ENCODE peak calls at places on chromosomes 3 and 15, in ten cellular contexts. X is CD4-positive, alpha-beta memory T cell; Z is HCT116; L is cardiac muscle cell; B is ovary; Y is astrocyte; D is lung; Q is DND-41; A is gastrocnemius medialis; W is CD8-positive, alpha-beta memory T cell. U is an unnamed sample.

GRCh38 chr3:30933478-30934207 is 39.2 kb upstream of the GADL1 start:
- DNase-seq in X (no peak), Z (no peak), L (no peak), B (no peak), Y (no peak), D (no peak), Q (no peak), A (no peak), W (no peak), U (no peak)

GRCh38 chr15:60004846-60005351 is 788 bp downstream of the FOXB1 start:
- DNase-seq in X (peak; percentile 52), Z (no peak), L (peak; percentile 23), B (no peak), Y (no peak), D (no peak), Q (peak; percentile 17), A (no peak), W (no peak), U (peak; percentile 49)

GRCh38 chr3:194135806-194136518 is at the start of gene HES1:
- DNase-seq in X (peak; percentile 33), Z (peak; percentile 95), L (peak; percentile 98), B (peak; percentile 89), Y (peak; percentile 94), D (peak; percentile 94), Q (peak; percentile 89), A (peak; percentile 97), W (no peak), U (peak; percentile 31)

GRCh38 chr15:41936649-41937567 is 35.4 kb downstream of the EHD4 start:
- DNase-seq in X (peak; percentile 80), Z (no peak), L (peak; percentile 71), B (no peak), Y (peak; percentile 77), D (no peak), Q (peak; percentile 10), A (no peak), W (peak; percentile 90), U (peak; percentile 93)

GRCh38 chr15:65072027-65072426 is 4.2 kb upstream of the RASL12 start:
- DNase-seq in X (no peak), Z (no peak), L (peak; percentile 81), B (no peak), Y (no peak), D (no peak), Q (no peak), A (no peak), W (no peak), U (no peak)

GRCh38 chr3:159829056-159829995 is 159.3 kb upstream of the IL12A start:
- DNase-seq in X (no peak), Z (peak; percentile 65), L (peak; percentile 65), B (no peak), Y (no peak), D (peak; percentile 69), Q (no peak), A (peak; percentile 75), W (no peak), U (no peak)

GRCh38 chr15:63909819-63910437 is 76.2 kb upstream of the HERC1 start:
- DNase-seq in X (no peak), Z (no peak), L (peak; percentile 74), B (peak; percentile 52), Y (peak; percentile 54), D (no peak), Q (no peak), A (no peak), W (no peak), U (no peak)

GRCh38 chr15:43775411-43775965 is 1.3 kb downstream of the ELL3 start:
- DNase-seq in X (no peak), Z (peak; percentile 85), L (no peak), B (peak; percentile 50), Y (peak; percentile 34), D (peak; percentile 51), Q (no peak), A (peak; percentile 75), W (no peak), U (no peak)

GRCh38 chr3:49785565-49786356 is 581 bp downstream of the IP6K1 start:
- DNase-seq in X (no peak), Z (no peak), L (peak; percentile 40), B (no peak), Y (peak; percentile 30), D (no peak), Q (peak; percentile 40), A (peak; percentile 28), W (no peak), U (peak; percentile 13)

GRCh38 chr15:20352241-20353200 is 189.1 kb downstream of the GOLGA6L6 start:
- DNase-seq in X (no peak), Z (no peak), L (no peak), B (no peak), Y (no peak), D (no peak), Q (peak; percentile 4), A (no peak), W (peak; percentile 47), U (no peak)

DNA sequence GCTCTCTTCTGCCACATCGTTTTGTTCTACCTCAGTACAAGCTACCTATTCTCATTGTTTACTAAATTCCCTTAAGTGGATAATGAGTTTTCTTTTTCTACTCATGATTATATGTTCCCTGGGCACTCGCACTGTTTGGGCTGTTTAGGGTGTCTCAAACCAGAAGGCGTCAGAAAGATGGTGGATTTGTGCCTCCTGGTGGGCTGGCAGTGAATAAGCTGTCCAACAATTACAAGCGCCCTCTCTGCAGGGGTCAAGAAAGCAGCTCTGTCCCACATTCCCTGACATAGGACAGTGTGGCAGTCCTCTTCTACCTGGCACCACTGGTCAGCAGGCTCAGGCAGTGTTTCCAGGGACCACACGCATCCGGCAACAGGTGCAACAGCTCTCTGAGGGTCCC is 173.4 kb upstream of the PPP2R3A start:
- DNase-seq in X (no peak), Z (no peak), L (no peak), B (no peak), Y (no peak), D (no peak), Q (no peak), A (no peak), W (no peak), U (no peak)
- H3K4me1 ChIP-seq in X (no peaks in the 10 kb centered on the region), Z (no peaks in the 10 kb centered on the region), L (no peaks in the 10 kb centered on the region), B (no peaks in the 10 kb centered on the region), Y (no peaks in the 10 kb centered on the region), D (no peaks in the 10 kb centered on the region), Q (peaks cover 9% of the 10 kb centered on the region), A (no peaks in the 10 kb centered on the region), W (no peaks in the 10 kb centered on the region), U (no peaks in the 10 kb centered on the region)

DNA sequence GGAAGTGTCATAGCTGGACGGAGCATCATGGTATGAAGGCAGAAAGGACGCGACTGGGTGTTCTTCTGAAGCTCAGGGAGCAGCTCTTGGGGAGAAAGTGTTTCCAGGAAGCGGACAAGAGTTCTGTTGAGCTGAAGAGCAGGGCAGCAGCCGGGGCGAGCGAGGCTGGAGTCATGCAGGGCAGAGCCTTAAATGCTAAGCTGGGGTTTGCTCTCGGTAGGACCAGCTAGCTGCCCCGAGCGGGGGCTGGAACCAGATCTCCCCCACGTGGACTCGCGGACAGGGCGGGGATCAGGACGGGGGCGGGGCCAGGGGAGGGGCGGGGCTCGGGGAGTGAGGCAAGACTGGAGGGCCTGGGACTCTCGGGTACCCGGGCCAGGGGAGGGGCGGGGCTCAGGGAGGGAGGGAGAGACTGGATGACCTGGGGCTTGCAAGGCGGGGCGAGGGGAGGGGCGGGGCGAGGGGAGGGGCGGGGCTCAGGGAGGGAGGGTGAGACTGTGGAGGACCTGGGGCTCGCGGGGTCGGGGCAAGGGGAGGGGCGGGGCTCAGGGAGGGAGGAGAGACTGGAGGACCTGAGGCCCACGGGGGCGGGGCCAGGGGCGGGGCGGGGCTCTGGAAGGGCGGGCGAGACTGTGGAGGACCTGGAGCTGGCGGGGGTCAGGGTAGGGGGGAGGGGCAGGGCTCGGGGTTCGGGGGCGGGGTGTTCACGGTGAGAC is 461 bp upstream of the FAH start:
- DNase-seq in X (peak; percentile 76), Z (peak; percentile 88), L (peak; percentile 98), B (peak; percentile 98), Y (peak; percentile 82), D (peak; percentile 97), Q (peak; percentile 90), A (peak; percentile 99), W (peak; percentile 94), U (peak; percentile 88)
- H3K27ac ChIP-seq in X (peak overlapping the region; percentile 56), Z (no peak overlapping the region), L (peak overlapping the region; percentile 59), B (peak overlapping the region; percentile 47), Y (no peak overlapping the region), D (peak overlapping the region; percentile 4), Q (no peak overlapping the region), A (peak overlapping the region; percentile 89), W (peak overlapping the region; percentile 33), U (peak overlapping the region; percentile 77)

DNA sequence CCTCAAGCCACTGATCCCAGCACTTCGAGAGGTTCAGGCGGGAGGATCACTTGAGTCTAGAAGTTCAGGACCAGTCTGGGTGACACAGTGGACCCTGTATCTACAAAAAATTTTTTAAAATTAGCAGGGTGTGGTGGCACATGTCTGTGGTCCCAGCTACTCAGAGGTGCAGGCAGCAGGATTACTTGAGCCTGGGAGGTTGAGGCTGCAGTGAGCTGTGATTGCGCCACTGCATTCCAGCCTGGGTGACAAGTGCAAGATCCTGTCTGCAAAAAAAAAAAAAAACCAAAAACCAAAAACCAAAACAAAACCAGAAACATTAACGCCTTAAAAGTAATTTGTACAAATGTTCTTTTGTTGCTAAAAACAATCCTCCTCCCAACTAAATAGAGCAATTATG is 27.9 kb upstream of the SLC12A8 start:
- DNase-seq in X (no peak), Z (no peak), L (peak; percentile 41), B (no peak), Y (peak; percentile 35), D (peak; percentile 40), Q (no peak), A (no peak), W (no peak), U (no peak)
- H3K36me3 ChIP-seq in X (peaks cover 5% of the 10 kb centered on the region), Z (no peaks in the 10 kb centered on the region), L (no peaks in the 10 kb centered on the region), B (no peaks in the 10 kb centered on the region), Y (no peaks in the 10 kb centered on the region), D (no peaks in the 10 kb centered on the region), Q (peaks cover 10% of the 10 kb centered on the region), A (no peaks in the 10 kb centered on the region), W (no peaks in the 10 kb centered on the region), U (peaks cover 11% of the 10 kb centered on the region)

GRCh38 chr3:66478923-66479322 is 21.9 kb downstream of the LRIG1 start:
- DNase-seq in X (no peak), Z (no peak), L (no peak), B (no peak), Y (no peak), D (no peak), Q (no peak), A (no peak), W (no peak), U (no peak)

GRCh38 chr3:66475386-66476020 is 25.3 kb downstream of the LRIG1 start:
- DNase-seq in X (no peak), Z (no peak), L (no peak), B (no peak), Y (no peak), D (no peak), Q (no peak), A (no peak), W (no peak), U (no peak)

GRCh38 chr3:66479532-66479947 is 21.3 kb downstream of the LRIG1 start:
- DNase-seq in X (no peak), Z (no peak), L (no peak), B (no peak), Y (no peak), D (no peak), Q (no peak), A (no peak), W (no peak), U (no peak)

GRCh38 chr3:66476852-66477381 is 23.9 kb downstream of the LRIG1 start:
- DNase-seq in X (no peak), Z (no peak), L (no peak), B (no peak), Y (no peak), D (no peak), Q (no peak), A (no peak), W (no peak), U (no peak)

DNA sequence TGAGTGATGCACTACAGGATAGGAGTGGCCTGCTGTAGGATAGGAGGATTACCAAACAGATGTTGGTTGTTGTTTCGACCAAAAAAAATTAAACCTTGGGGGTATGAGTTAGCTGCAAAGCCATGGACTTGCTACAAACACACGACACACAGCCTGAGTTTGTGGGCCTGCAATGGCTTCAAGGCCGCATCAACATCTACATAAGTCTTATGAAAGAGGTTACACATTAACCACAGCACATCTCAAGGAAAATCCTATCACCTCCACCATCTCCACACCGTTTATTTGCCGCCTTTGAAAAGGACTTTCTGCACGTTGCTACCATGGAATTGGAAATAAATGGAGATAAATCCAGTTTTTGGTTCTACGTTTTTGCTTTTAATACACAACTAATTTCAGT is 23.0 kb downstream of the LRIG1 start:
- DNase-seq in X (no peak), Z (no peak), L (no peak), B (no peak), Y (no peak), D (no peak), Q (no peak), A (no peak), W (no peak), U (no peak)
- H3K4me1 ChIP-seq in X (peaks cover 98% of the 10 kb centered on the region), Z (peaks cover 5% of the 10 kb centered on the region), L (peaks cover 49% of the 10 kb centered on the region), B (peaks cover 24% of the 10 kb centered on the region), Y (peaks cover 53% of the 10 kb centered on the region), D (peaks cover 20% of the 10 kb centered on the region), Q (peaks cover 32% of the 10 kb centered on the region), A (peaks cover 81% of the 10 kb centered on the region), W (peaks cover 51% of the 10 kb centered on the region), U (peaks cover 92% of the 10 kb centered on the region)

U was measured in CD4-positive, CD25-positive, alpha-beta regulatory T cell.